ENCODE peak calls at places on chromosomes 16 and 17, in four cellular contexts. O is heart right ventricle, T is astrocyte of the cerebellum, N is prostate gland. Y is an unnamed sample.

GRCh38 chr17:27631409-27631755 is 394 bp downstream of the LGALS9 start:
- DNase-seq in O (no peak), T (no peak), N (no peak), Y (no peak)

GRCh38 chr17:63365366-63366237 is 80.5 kb downstream of the CYB561 start:
- DNase-seq in O (no peak), T (no peak), N (no peak), Y (no peak)

GRCh38 chr16:66408181-66409048 is 18.7 kb upstream of the BEAN1 start:
- DNase-seq in O (no peak), T (peak), N (peak), Y (no peak)

GRCh38 chr17:10705727-10706126 is 8.3 kb downstream of the ADPRM start:
- DNase-seq in O (no peak), T (no peak), N (no peak), Y (no peak)

GRCh38 chr16:9971907-9972306 is 210.3 kb downstream of the GRIN2A start:
- DNase-seq in O (no peak), T (no peak), N (no peak), Y (no peak)

GRCh38 chr17:46199379-46199778 is 6.2 kb upstream of the KANSL1 start:
- DNase-seq in O (no peak), T (no peak), N (no peak), Y (no peak)

GRCh38 chr17:44006581-44007345 is 2.3 kb downstream of the NAGS start:
- DNase-seq in O (peak), T (peak), N (peak), Y (peak)

GRCh38 chr17:34081269-34081668 is 173.8 kb upstream of the CCL2 start:
- DNase-seq in O (no peak), T (no peak), N (no peak), Y (peak)

GRCh38 chr17:28940675-28941074 is 10.6 kb downstream of the PHF12 start:
- DNase-seq in O (no peak), T (no peak), N (peak), Y (peak)

GRCh38 chr17:4940625-4941021 is 555 bp downstream of the RNF167 start:
- DNase-seq in O (peak), T (no peak), N (no peak), Y (no peak)

GRCh38 chr16:74480150-74481029 is 59.1 kb upstream of the CLEC18B start:
- DNase-seq in O (no peak), T (no peak), N (peak), Y (peak)

GRCh38 chr16:66979011-66979717 is 9.2 kb upstream of the CES4A start:
- DNase-seq in O (no peak), T (no peak), N (no peak), Y (no peak)

GRCh38 chr17:54785643-54786258 is 114.9 kb upstream of the TOM1L1 start:
- DNase-seq in O (no peak), T (no peak), N (no peak), Y (no peak)

GRCh38 chr16:80231888-80232287 is 308.9 kb upstream of the DYNLRB2 start:
- DNase-seq in O (no peak), T (peak), N (no peak), Y (no peak)

GRCh38 chr16:85471469-85472431 is 141.4 kb upstream of the GSE1 start:
- DNase-seq in O (peak), T (no peak), N (peak), Y (no peak)

GRCh38 chr17:45907720-45908395 is 13.5 kb downstream of the MAPT start:
- DNase-seq in O (no peak), T (no peak), N (no peak), Y (no peak)

GRCh38 chr16:11104168-11105037 is 151.6 kb downstream of the SOCS1 start:
- DNase-seq in O (no peak), T (no peak), N (no peak), Y (no peak)

GRCh38 chr17:601462-602303 is 113.0 kb downstream of the VPS53 start:
- DNase-seq in O (no peak), T (no peak), N (no peak), Y (no peak)

GRCh38 chr17:57111386-57111785 is 26.3 kb downstream of the AKAP1 start:
- DNase-seq in O (no peak), T (no peak), N (no peak), Y (no peak)

GRCh38 chr16:8957509-8958157 is 6.1 kb downstream of the USP7 start:
- DNase-seq in O (no peak), T (no peak), N (no peak), Y (no peak)

GRCh38 chr16:12289175-12290063 is 312.9 kb downstream of the SNX29 start:
- DNase-seq in O (no peak), T (no peak), N (no peak), Y (peak)

GRCh38 chr17:1050246-1050995 is 53.5 kb downstream of the TIMM22 start:
- DNase-seq in O (peak), T (no peak), N (no peak), Y (no peak)

GRCh38 chr17:51711581-51711980 is 446.9 kb downstream of the CA10 start:
- DNase-seq in O (no peak), T (no peak), N (no peak), Y (peak)

GRCh38 chr17:2002767-2003329 is 22.3 kb downstream of the RTN4RL1 start:
- DNase-seq in O (no peak), T (no peak), N (peak), Y (no peak)

GRCh38 chr17:21288581-21289017 is 4.1 kb downstream of the MAP2K3 start:
- DNase-seq in O (no peak), T (no peak), N (no peak), Y (no peak)
- TF ChIP-seq CTCF in O (no peak), T (no peak), N (no peak), Y (no peak)

GRCh38 chr17:50067996-50068395 is 12.1 kb downstream of the ITGA3 start:
- DNase-seq in O (no peak), T (no peak), N (no peak), Y (no peak)

GRCh38 chr17:50071692-50072091 is 15.8 kb downstream of the ITGA3 start:
- DNase-seq in O (no peak), T (no peak), N (no peak), Y (no peak)

GRCh38 chr17:50072130-50072529 is 16.2 kb downstream of the ITGA3 start:
- DNase-seq in O (no peak), T (no peak), N (no peak), Y (no peak)

GRCh38 chr17:50072925-50073324 is 17.0 kb downstream of the ITGA3 start:
- DNase-seq in O (no peak), T (no peak), N (no peak), Y (no peak)

GRCh38 chr17:50070908-50071680 is 15.2 kb downstream of the ITGA3 start:
- DNase-seq in O (no peak), T (no peak), N (no peak), Y (no peak)
- TF ChIP-seq CTCF in O (no peak), T (no peak), N (no peak), Y (no peak)

GRCh38 chr16:14028207-14028606 is 42.9 kb upstream of the MRTFB start:
- DNase-seq in O (no peak), T (no peak), N (no peak), Y (no peak)

GRCh38 chr16:14029658-14030057 is 41.5 kb upstream of the MRTFB start:
- DNase-seq in O (peak), T (no peak), N (no peak), Y (no peak)

GRCh38 chr16:14020141-14020540 is 51.0 kb upstream of the MRTFB start:
- DNase-seq in O (no peak), T (no peak), N (no peak), Y (no peak)

GRCh38 chr16:14026572-14026971 is 44.5 kb upstream of the MRTFB start:
- DNase-seq in O (no peak), T (no peak), N (no peak), Y (no peak)

GRCh38 chr16:14024300-14024699 is 46.8 kb upstream of the MRTFB start:
- DNase-seq in O (no peak), T (no peak), N (no peak), Y (no peak)
- TF ChIP-seq CTCF in O (no peak), T (no peak), N (no peak), Y (no peak)

GRCh38 chr17:19363114-19363438 is 553 bp upstream of the B9D1 start:
- DNase-seq in O (no peak), T (no peak), N (no peak), Y (no peak)
- TF ChIP-seq CTCF in O (peak), T (peak), N (no peak), Y (no peak)

Y was measured in neural progenitor cell.